ENCODE peak calls at places on chromosome 17, in four cellular contexts. One of them, this sample, is unnamed.

GRCh38 chr17:14019186-14019956 is 49.9 kb upstream of the COX10 start:
- DNase-seq in uterus: no peak
- DNase-seq in left ventricle myocardium inferior: no peak
- DNase-seq in choroid plexus epithelial cell: peak; percentile 50
- DNase-seq in this sample: peak; percentile 55

GRCh38 chr17:64020068-64020766 is at the start of gene ICAM2:
- DNase-seq in left ventricle myocardium inferior: peak; percentile 61
- DNase-seq in choroid plexus epithelial cell: no peak
- DNase-seq in uterus: peak; percentile 33
- DNase-seq in this sample: no peak

GRCh38 chr17:44557653-44558285 is 485 bp downstream of the FZD2 start:
- DNase-seq in choroid plexus epithelial cell: peak; percentile 84
- DNase-seq in left ventricle myocardium inferior: peak; percentile 41
- DNase-seq in uterus: peak; percentile 38
- DNase-seq in this sample: peak; percentile 55

GRCh38 chr17:29123111-29123510 is 57.1 kb downstream of the MYO18A start:
- DNase-seq in uterus: no peak
- DNase-seq in choroid plexus epithelial cell: no peak
- DNase-seq in left ventricle myocardium inferior: no peak
- DNase-seq in this sample: no peak

GRCh38 chr17:7328840-7329359 is at the start of gene NEURL4:
- DNase-seq in choroid plexus epithelial cell: no peak
- DNase-seq in left ventricle myocardium inferior: no peak
- DNase-seq in uterus: no peak
- DNase-seq in this sample: peak; percentile 20

GRCh38 chr17:16443390-16444257 is 28.3 kb downstream of the TRPV2 start:
- DNase-seq in left ventricle myocardium inferior: no peak
- DNase-seq in choroid plexus epithelial cell: no peak
- DNase-seq in uterus: no peak
- DNase-seq in this sample: no peak

GRCh38 chr17:63665527-63666214 is 34.3 kb downstream of the LIMD2 start:
- DNase-seq in choroid plexus epithelial cell: peak; percentile 70
- DNase-seq in uterus: no peak
- DNase-seq in left ventricle myocardium inferior: no peak
- DNase-seq in this sample: no peak

GRCh38 chr17:59769891-59770290 is 62.4 kb downstream of the VMP1 start:
- DNase-seq in uterus: no peak
- DNase-seq in choroid plexus epithelial cell: no peak
- DNase-seq in left ventricle myocardium inferior: no peak
- DNase-seq in this sample: no peak

GRCh38 chr17:58631523-58632323 is 60.1 kb downstream of the TEX14 start:
- DNase-seq in uterus: peak; percentile 93
- DNase-seq in left ventricle myocardium inferior: peak; percentile 92
- DNase-seq in choroid plexus epithelial cell: peak; percentile 100
- DNase-seq in this sample: peak; percentile 97

GRCh38 chr17:12666718-12667117 is 1.0 kb downstream of the MYOCD start:
- DNase-seq in choroid plexus epithelial cell: no peak
- DNase-seq in uterus: no peak
- DNase-seq in left ventricle myocardium inferior: no peak
- DNase-seq in this sample: no peak
- H3K4me3 ChIP-seq in choroid plexus epithelial cell: no peak overlapping the region
- H3K4me3 ChIP-seq in uterus: peak overlapping the region; percentile 15
- H3K4me3 ChIP-seq in left ventricle myocardium inferior: peak overlapping the region; percentile 75
- H3K4me3 ChIP-seq in this sample: no peak overlapping the region

GRCh38 chr17:4554997-4555799 is at the start of gene MYBBP1A:
- DNase-seq in uterus: peak; percentile 96
- DNase-seq in left ventricle myocardium inferior: peak; percentile 98
- DNase-seq in choroid plexus epithelial cell: peak; percentile 96
- DNase-seq in this sample: peak; percentile 89

GRCh38 chr17:4551796-4552525 is 3.2 kb downstream of the MYBBP1A start:
- DNase-seq in choroid plexus epithelial cell: no peak
- DNase-seq in left ventricle myocardium inferior: no peak
- DNase-seq in uterus: no peak
- DNase-seq in this sample: no peak

GRCh38 chr17:4554441-4554996 is 665 bp downstream of the MYBBP1A start:
- DNase-seq in choroid plexus epithelial cell: no peak
- DNase-seq in uterus: no peak
- DNase-seq in left ventricle myocardium inferior: no peak
- DNase-seq in this sample: no peak

GRCh38 chr17:4555863-4556646 is 871 bp upstream of the MYBBP1A start:
- DNase-seq in choroid plexus epithelial cell: no peak
- DNase-seq in left ventricle myocardium inferior: no peak
- DNase-seq in uterus: no peak
- DNase-seq in this sample: no peak

GRCh38 chr17:4553669-4554068 is 1.5 kb downstream of the MYBBP1A start:
- DNase-seq in choroid plexus epithelial cell: no peak
- DNase-seq in left ventricle myocardium inferior: no peak
- DNase-seq in uterus: no peak
- DNase-seq in this sample: no peak
- H3K4me3 ChIP-seq in choroid plexus epithelial cell: peak overlapping the region; percentile 95
- H3K4me3 ChIP-seq in left ventricle myocardium inferior: no peak overlapping the region
- H3K4me3 ChIP-seq in uterus: no peak overlapping the region
- H3K4me3 ChIP-seq in this sample: peak overlapping the region; percentile 97

DNA sequence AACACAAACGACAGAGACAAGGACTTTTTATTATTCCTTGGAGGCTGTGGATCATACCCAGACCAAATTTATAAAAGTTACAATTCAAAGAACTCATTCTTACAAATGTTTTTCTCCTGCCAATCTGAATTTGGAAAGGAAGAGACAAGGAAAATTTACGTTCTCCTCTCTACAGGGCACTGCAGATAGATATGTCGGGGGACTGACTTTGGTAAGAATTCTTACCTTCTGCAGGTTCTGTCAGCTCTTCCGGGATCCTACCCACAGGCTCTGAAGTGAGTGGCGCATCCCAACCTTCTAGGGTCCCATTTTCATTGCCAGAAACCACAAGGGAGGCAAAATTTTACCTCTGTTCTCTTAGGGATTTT is 2.2 kb upstream of the SLFN12L start:
- DNase-seq in choroid plexus epithelial cell: no peak
- DNase-seq in uterus: no peak
- DNase-seq in left ventricle myocardium inferior: no peak
- DNase-seq in this sample: no peak
- H3K4me3 ChIP-seq in choroid plexus epithelial cell: no peak overlapping the region
- H3K4me3 ChIP-seq in uterus: no peak overlapping the region
- H3K4me3 ChIP-seq in left ventricle myocardium inferior: peak overlapping the region; percentile 2
- H3K4me3 ChIP-seq in this sample: no peak overlapping the region

GRCh38 chr17:55577687-55578086 is 66.4 kb upstream of the SMIM36 start:
- DNase-seq in left ventricle myocardium inferior: peak; percentile 34
- DNase-seq in choroid plexus epithelial cell: peak; percentile 46
- DNase-seq in uterus: no peak
- DNase-seq in this sample: peak; percentile 32

GRCh38 chr17:55576237-55576998 is 65.2 kb upstream of the SMIM36 start:
- DNase-seq in choroid plexus epithelial cell: peak; percentile 88
- DNase-seq in uterus: peak; percentile 47
- DNase-seq in left ventricle myocardium inferior: no peak
- DNase-seq in this sample: peak; percentile 90

GRCh38 chr17:55577011-55577586 is 65.8 kb upstream of the SMIM36 start:
- DNase-seq in left ventricle myocardium inferior: peak; percentile 53
- DNase-seq in choroid plexus epithelial cell: peak; percentile 89
- DNase-seq in uterus: peak; percentile 39
- DNase-seq in this sample: peak; percentile 81

GRCh38 chr17:55572599-55572998 is 61.3 kb upstream of the SMIM36 start:
- DNase-seq in left ventricle myocardium inferior: no peak
- DNase-seq in uterus: no peak
- DNase-seq in choroid plexus epithelial cell: no peak
- DNase-seq in this sample: no peak

GRCh38 chr17:55575058-55575606 is 63.9 kb upstream of the SMIM36 start:
- DNase-seq in choroid plexus epithelial cell: no peak
- DNase-seq in left ventricle myocardium inferior: no peak
- DNase-seq in uterus: no peak
- DNase-seq in this sample: no peak
- H3K4me3 ChIP-seq in choroid plexus epithelial cell: no peak overlapping the region
- H3K4me3 ChIP-seq in left ventricle myocardium inferior: no peak overlapping the region
- H3K4me3 ChIP-seq in uterus: no peak overlapping the region
- H3K4me3 ChIP-seq in this sample: no peak overlapping the region

This sample was measured in brain microvascular endothelial cell.